ENCODE peak calls at places on chromosomes 12 and 14, in seven cellular contexts. F is H1, E is H9, V is IMR-90, C is mesenchymal stem cell, L is neuronal stem cell, I is mesendoderm. J is an unnamed sample.

GRCh38 chr12:40745386-40745785 is 53.1 kb downstream of the CNTN1 start:
- DNase-seq in L (no peak), C (no peak), F (no peak), V (no peak), I (peak; percentile 84), E (no peak), J (no peak)

GRCh38 chr14:93970967-93971634 is 5.3 kb downstream of the ASB2 start:
- DNase-seq in E (no peak), C (no peak), I (no peak), F (no peak), V (peak; percentile 18), L (no peak), J (peak; percentile 15)

GRCh38 chr12:59459966-59460365 is 135.9 kb upstream of the SLC16A7 start:
- DNase-seq in C (no peak), E (no peak), I (peak; percentile 24), V (peak; percentile 28), L (no peak), F (no peak), J (no peak)

GRCh38 chr14:94392510-94392935 is 4.1 kb upstream of the SERPINA1 start:
- DNase-seq in I (peak; percentile 41), F (no peak), V (peak; percentile 65), L (no peak), E (no peak), C (no peak), J (no peak)

GRCh38 chr14:21382095-21382494 is 1.7 kb downstream of the SUPT16H start:
- DNase-seq in L (no peak), C (no peak), I (peak; percentile 27), E (no peak), V (no peak), F (no peak), J (no peak)

GRCh38 chr12:65232490-65233077 is 45.9 kb upstream of the MSRB3 start:
- DNase-seq in C (peak; percentile 35), I (peak; percentile 13), L (no peak), F (no peak), V (peak; percentile 38), E (no peak), J (peak; percentile 44)

GRCh38 chr14:49405291-49405690 is 180.9 kb downstream of the RPS29 start:
- DNase-seq in I (no peak), C (peak; percentile 60), V (peak; percentile 65), L (no peak), E (no peak), F (no peak), J (no peak)

GRCh38 chr12:99380701-99381100 is 266.9 kb upstream of the GARIN6 start:
- DNase-seq in V (no peak), C (no peak), F (no peak), L (no peak), E (no peak), I (no peak), J (no peak)

GRCh38 chr12:14402697-14403096 is 37.2 kb downstream of the ATF7IP start:
- DNase-seq in C (no peak), I (no peak), E (no peak), V (no peak), F (no peak), L (no peak), J (no peak)

GRCh38 chr12:121799175-121799841 is 4.5 kb upstream of the SETD1B start:
- DNase-seq in C (peak; percentile 93), I (peak; percentile 93), E (peak; percentile 71), F (no peak), V (peak; percentile 85), L (no peak), J (peak; percentile 80)

GRCh38 chr12:30019386-30020140 is 235.8 kb upstream of the TMTC1 start:
- DNase-seq in L (no peak), V (peak; percentile 13), F (no peak), I (no peak), C (peak; percentile 69), E (no peak), J (no peak)

GRCh38 chr14:54621686-54622085 is 54.8 kb downstream of the SAMD4A start:
- DNase-seq in E (no peak), C (no peak), L (no peak), V (peak; percentile 81), I (no peak), F (no peak), J (no peak)
- H4K8ac ChIP-seq in E (no peak overlapping the region), C (no peak overlapping the region), L (no peak overlapping the region), V (no peak overlapping the region), I (no peak overlapping the region), F (no peak overlapping the region), J (no peak overlapping the region)

DNA sequence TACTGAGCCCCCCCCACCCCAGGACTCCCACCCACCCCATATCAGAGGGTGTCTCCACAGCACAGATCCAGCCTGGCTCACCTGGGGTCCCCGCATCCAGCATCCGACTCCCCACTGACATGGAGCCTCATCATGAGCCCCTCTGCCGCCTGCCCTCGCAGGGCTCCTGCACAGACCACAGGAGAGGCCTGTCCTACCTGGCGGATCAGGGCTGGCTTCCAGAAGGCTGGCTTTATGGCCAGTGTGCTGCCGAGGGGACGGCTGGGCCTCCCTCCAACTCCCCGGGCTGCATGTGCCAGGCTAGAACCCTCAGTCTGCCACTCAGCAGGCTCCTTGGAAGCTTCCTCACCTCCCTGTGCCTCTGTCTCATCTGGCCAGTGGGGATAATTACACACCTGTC is 119.0 kb downstream of the RFLNA start:
- DNase-seq in I (no peak), E (no peak), C (no peak), L (no peak), F (no peak), V (no peak), J (no peak)
- H4K8ac ChIP-seq in I (no peak overlapping the region), E (no peak overlapping the region), C (no peak overlapping the region), L (no peak overlapping the region), F (no peak overlapping the region), V (no peak overlapping the region), J (no peak overlapping the region)

GRCh38 chr12:109532721-109533486 is 40.4 kb downstream of the MMAB start:
- DNase-seq in I (no peak), E (no peak), F (no peak), C (no peak), V (no peak), L (no peak), J (no peak)
- H4K8ac ChIP-seq in I (no peak overlapping the region), E (no peak overlapping the region), F (peak overlapping the region; percentile 63), C (no peak overlapping the region), V (no peak overlapping the region), L (no peak overlapping the region), J (no peak overlapping the region)

GRCh38 chr14:70118064-70118463 is 70.7 kb downstream of the SLC8A3 start:
- DNase-seq in E (no peak), V (no peak), F (no peak), I (no peak), L (no peak), C (no peak), J (no peak)
- H4K8ac ChIP-seq in E (no peak overlapping the region), V (no peak overlapping the region), F (no peak overlapping the region), I (no peak overlapping the region), L (no peak overlapping the region), C (no peak overlapping the region), J (no peak overlapping the region)

DNA sequence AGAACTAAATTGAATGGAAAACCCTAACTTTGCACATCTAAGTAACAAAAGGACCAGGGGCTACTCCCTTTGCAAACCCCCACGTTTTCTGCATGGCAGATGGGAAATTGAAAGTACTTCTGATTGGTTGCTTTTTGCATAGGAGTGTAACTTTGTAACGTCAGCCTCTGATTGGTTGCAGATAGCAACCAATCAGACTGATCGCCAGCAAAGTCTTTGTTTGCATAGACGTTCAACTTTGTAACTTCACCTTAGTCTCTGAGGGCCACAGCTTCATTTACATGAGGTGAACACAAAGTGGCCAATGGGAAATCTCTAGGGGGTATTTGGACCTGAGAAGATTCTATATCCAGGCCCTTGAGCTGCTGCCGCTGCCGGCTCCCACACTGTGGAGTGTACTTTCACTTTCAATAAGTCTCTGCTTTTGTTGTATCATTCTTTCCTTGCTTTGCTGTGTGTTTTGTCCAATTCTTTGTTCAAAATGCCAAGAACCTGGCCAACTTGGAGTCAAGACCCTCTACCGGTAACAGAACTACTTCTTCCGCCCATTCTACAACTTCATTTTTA is 102.5 kb upstream of the PRICKLE1 start:
- DNase-seq in I (no peak), C (no peak), L (no peak), F (no peak), E (no peak), V (no peak), J (no peak)
- H4K8ac ChIP-seq in I (no peak overlapping the region), C (no peak overlapping the region), L (no peak overlapping the region), F (no peak overlapping the region), E (no peak overlapping the region), V (no peak overlapping the region), J (no peak overlapping the region)

GRCh38 chr12:95683418-95683817 is 107.1 kb downstream of the NTN4 start:
- DNase-seq in E (no peak), L (no peak), I (no peak), F (no peak), C (no peak), V (no peak), J (no peak)
- H4K8ac ChIP-seq in E (no peak overlapping the region), L (no peak overlapping the region), I (no peak overlapping the region), F (no peak overlapping the region), C (no peak overlapping the region), V (no peak overlapping the region), J (no peak overlapping the region)

GRCh38 chr14:90416649-90417237 is 19.9 kb downstream of the CALM1 start:
- DNase-seq in E (no peak), I (no peak), L (no peak), F (no peak), C (no peak), V (no peak), J (no peak)

GRCh38 chr14:90421621-90422020 is 24.8 kb downstream of the CALM1 start:
- DNase-seq in V (no peak), F (no peak), L (no peak), E (no peak), C (no peak), I (no peak), J (no peak)

GRCh38 chr14:90419200-90419599 is 22.4 kb downstream of the CALM1 start:
- DNase-seq in I (no peak), V (peak; percentile 98), F (no peak), E (no peak), C (peak; percentile 85), L (no peak), J (peak; percentile 94)

GRCh38 chr14:90421001-90421580 is 24.3 kb downstream of the CALM1 start:
- DNase-seq in E (no peak), L (no peak), F (no peak), V (no peak), C (no peak), I (no peak), J (no peak)

DNA sequence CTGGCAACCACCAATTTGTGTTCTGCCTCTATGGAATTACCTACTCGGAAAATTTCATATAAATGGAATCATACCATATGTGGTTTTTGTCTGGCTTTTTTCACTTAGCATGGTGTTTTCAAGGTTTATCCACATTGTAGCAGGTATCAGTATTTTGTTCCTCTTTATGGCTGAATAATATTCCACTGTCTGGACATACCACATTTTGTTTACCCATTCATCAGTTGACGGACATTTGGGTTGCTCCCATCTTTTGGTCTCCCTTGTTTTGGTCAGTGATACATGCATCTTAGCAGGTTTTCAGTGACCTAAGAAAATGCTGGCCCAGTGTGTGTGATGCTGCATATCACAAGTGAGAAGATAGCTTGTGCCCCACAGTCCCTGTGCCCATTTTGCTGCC is 21.2 kb downstream of the CALM1 start:
- DNase-seq in C (no peak), L (no peak), E (no peak), V (no peak), F (no peak), I (no peak), J (no peak)
- H4K8ac ChIP-seq in C (no peak overlapping the region), L (no peak overlapping the region), E (no peak overlapping the region), V (no peak overlapping the region), F (no peak overlapping the region), I (no peak overlapping the region), J (no peak overlapping the region)

DNA sequence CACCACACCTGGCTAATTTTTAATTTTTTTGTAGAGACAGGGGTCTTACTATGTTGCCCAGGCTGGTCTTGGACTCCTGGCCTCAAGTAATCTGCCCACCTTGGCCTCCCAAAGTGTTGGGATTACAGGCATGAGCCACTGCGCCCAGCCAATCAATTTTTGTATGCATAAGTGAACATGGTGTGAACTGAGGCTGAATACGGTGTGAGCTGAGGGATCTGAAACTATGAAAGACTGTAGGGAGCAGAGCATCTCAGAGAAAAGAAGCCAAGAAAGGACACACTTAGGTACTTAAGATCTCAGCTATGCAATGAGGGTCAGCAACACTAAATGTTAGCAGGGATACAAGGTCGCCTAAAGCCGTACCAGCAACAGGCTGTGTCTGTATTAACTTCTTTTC is 54.1 kb downstream of the KSR2 start:
- DNase-seq in C (no peak), I (no peak), L (no peak), V (no peak), E (no peak), F (no peak), J (no peak)
- H4K8ac ChIP-seq in C (no peak overlapping the region), I (no peak overlapping the region), L (no peak overlapping the region), V (no peak overlapping the region), E (no peak overlapping the region), F (no peak overlapping the region), J (no peak overlapping the region)

J was measured in trophoblast cell.